ENCODE peak calls at places on chromosome 16, in seven cellular contexts. S is Caco-2, C is heart right ventricle, N is endothelial cell, Y is endodermal cell, M is neural progenitor cell, K is HFFc6. U is an unnamed sample.

GRCh38 chr16:64085291-64085690 is 1036.6 kb downstream of the CDH11 start:
- DNase-seq in Y (no peak), K (no peak), C (no peak), M (no peak), S (no peak), N (no peak), U (no peak)

GRCh38 chr16:66908116-66908515 is 10.6 kb downstream of the CDH16 start:
- DNase-seq in M (no peak), Y (no peak), S (no peak), C (no peak), K (no peak), N (no peak), U (no peak)

GRCh38 chr16:69073181-69073669 is 32.2 kb upstream of the HAS3 start:
- DNase-seq in Y (peak), N (no peak), C (no peak), M (no peak), K (peak), S (no peak), U (no peak)

GRCh38 chr16:75062135-75062943 is 54.2 kb downstream of the LDHD start:
- DNase-seq in Y (no peak), C (peak), K (no peak), M (no peak), N (no peak), S (no peak), U (no peak)

GRCh38 chr16:75004460-75004859 is 5.6 kb downstream of the ZNRF1 start:
- DNase-seq in Y (no peak), N (no peak), S (no peak), K (no peak), C (no peak), M (no peak), U (no peak)

GRCh38 chr16:17374668-17375255 is 96.0 kb downstream of the XYLT1 start:
- DNase-seq in Y (no peak), S (no peak), M (no peak), C (no peak), N (no peak), K (no peak), U (no peak)

GRCh38 chr16:27406729-27407128 is 4.8 kb downstream of the IL21R start:
- DNase-seq in M (no peak), S (no peak), N (no peak), C (no peak), K (no peak), Y (no peak), U (no peak)

GRCh38 chr16:48105976-48106375 is 49.8 kb downstream of the ABCC12 start:
- DNase-seq in C (no peak), N (no peak), K (no peak), M (no peak), S (no peak), Y (no peak), U (no peak)

GRCh38 chr16:19645557-19645981 is 72.5 kb downstream of the KNOP1 start:
- DNase-seq in Y (no peak), M (no peak), C (peak), K (no peak), S (no peak), N (no peak), U (no peak)

GRCh38 chr16:11697319-11697718 is 29.1 kb downstream of the SNN start:
- DNase-seq in K (no peak), Y (no peak), M (no peak), N (no peak), S (no peak), C (no peak), U (no peak)

GRCh38 chr16:47523342-47524006 is 62.3 kb downstream of the PHKB start:
- DNase-seq in C (no peak), K (no peak), Y (no peak), S (peak), M (no peak), N (no peak), U (no peak)

GRCh38 chr16:67731071-67731810 is 12.1 kb upstream of the GFOD2 start:
- DNase-seq in S (no peak), Y (no peak), M (no peak), K (no peak), N (no peak), C (no peak), U (no peak)

GRCh38 chr16:22855231-22855630 is 41.3 kb downstream of the HS3ST2 start:
- DNase-seq in S (no peak), M (no peak), N (no peak), C (no peak), K (no peak), Y (no peak), U (no peak)

GRCh38 chr16:86991679-86992078 is 325.5 kb downstream of the C16orf95 start:
- DNase-seq in M (no peak), Y (no peak), K (peak), C (no peak), N (no peak), S (no peak), U (no peak)

GRCh38 chr16:46787909-46788308 is 39.8 kb upstream of the MYLK3 start:
- DNase-seq in K (no peak), M (no peak), S (no peak), Y (no peak), C (no peak), N (no peak), U (no peak)

GRCh38 chr16:74279266-74279665 is 17.3 kb upstream of the PSMD7 start:
- DNase-seq in K (no peak), M (no peak), C (no peak), Y (no peak), N (no peak), S (no peak), U (no peak)

GRCh38 chr16:88639231-88640038 is 1.1 kb downstream of the IL17C start:
- DNase-seq in N (no peak), M (peak), Y (peak), S (peak), C (no peak), K (no peak), U (peak)

GRCh38 chr16:81946206-81946605 is 65.1 kb downstream of the SDR42E1 start:
- DNase-seq in N (no peak), C (no peak), Y (no peak), S (no peak), K (peak), M (no peak), U (no peak)

GRCh38 chr16:79833559-79833958 is 233.0 kb upstream of the MAF start:
- DNase-seq in S (no peak), M (no peak), Y (no peak), C (no peak), N (no peak), K (no peak), U (no peak)

GRCh38 chr16:30554933-30555847 is 3.0 kb downstream of the ZNF764 start:
- DNase-seq in M (no peak), K (no peak), C (no peak), S (no peak), N (no peak), Y (no peak), U (no peak)

GRCh38 chr16:73066927-73067670 is 19.2 kb upstream of the ZFHX3 start:
- DNase-seq in Y (peak), C (no peak), M (peak), S (no peak), N (no peak), K (no peak), U (no peak)

GRCh38 chr16:50326835-50327465 is 41.8 kb downstream of the BRD7 start:
- DNase-seq in K (no peak), N (no peak), Y (peak), S (peak), M (peak), C (no peak), U (no peak)

DNA sequence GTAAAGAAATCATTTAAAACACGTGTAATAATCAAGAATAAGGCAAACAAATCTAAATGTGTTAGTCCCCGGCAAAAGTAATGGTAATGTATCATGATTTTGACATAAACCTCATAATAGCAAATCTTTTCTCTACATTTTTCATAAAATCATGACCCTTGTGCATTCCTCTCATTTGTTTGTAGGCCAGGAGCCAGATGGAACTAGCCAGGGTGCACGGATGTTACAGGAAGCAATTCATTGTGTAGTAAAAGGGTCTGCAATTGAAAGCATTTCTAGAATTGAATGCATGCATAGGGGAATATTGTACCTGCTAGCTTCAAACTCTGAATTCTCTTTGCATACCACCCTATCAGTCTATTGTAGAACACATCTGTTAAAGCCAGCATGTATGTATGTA is 66.6 kb downstream of the CNTNAP4 start:
- DNase-seq in Y (no peak), C (no peak), N (no peak), M (no peak), S (no peak), K (no peak), U (no peak)
- TF ChIP-seq CTCF in Y (no peak), C (no peak), N (no peak), M (no peak), S (no peak), K (no peak), U (no peak)

GRCh38 chr16:57863434-57864160 is 61.3 kb upstream of the KIFC3 start:
- DNase-seq in K (peak), Y (peak), M (peak), N (peak), S (peak), C (peak), U (no peak)
- TF ChIP-seq CTCF in K (peak), Y (peak), M (peak), N (no peak), S (peak), C (peak), U (peak)

GRCh38 chr16:839643-840408 is 39.3 kb upstream of the GNG13 start:
- DNase-seq in K (no peak), N (no peak), S (no peak), M (no peak), Y (no peak), C (no peak), U (no peak)
- TF ChIP-seq CTCF in K (no peak), N (no peak), S (no peak), M (no peak), Y (no peak), C (no peak), U (no peak)

GRCh38 chr16:9297437-9298113 is 206.1 kb downstream of the HAPSTR1 start:
- DNase-seq in Y (peak), S (peak), K (no peak), M (peak), N (peak), C (peak), U (no peak)
- TF ChIP-seq CTCF in Y (peak), S (peak), K (peak), M (peak), N (peak), C (peak), U (peak)

GRCh38 chr16:59368586-59368985 is 634.5 kb upstream of the GOT2 start:
- DNase-seq in S (no peak), K (no peak), M (no peak), N (no peak), C (no peak), Y (no peak), U (no peak)

GRCh38 chr16:59373632-59374031 is 639.5 kb upstream of the GOT2 start:
- DNase-seq in Y (no peak), C (no peak), S (no peak), M (no peak), N (no peak), K (no peak), U (no peak)

GRCh38 chr16:59370717-59371116 is 636.6 kb upstream of the GOT2 start:
- DNase-seq in C (no peak), K (no peak), M (no peak), Y (no peak), S (no peak), N (no peak), U (no peak)

GRCh38 chr16:59369523-59369922 is 635.4 kb upstream of the GOT2 start:
- DNase-seq in M (peak), C (no peak), K (no peak), S (no peak), N (no peak), Y (no peak), U (no peak)
- TF ChIP-seq CTCF in M (no peak), C (no peak), K (no peak), S (no peak), N (no peak), Y (no peak), U (no peak)

DNA sequence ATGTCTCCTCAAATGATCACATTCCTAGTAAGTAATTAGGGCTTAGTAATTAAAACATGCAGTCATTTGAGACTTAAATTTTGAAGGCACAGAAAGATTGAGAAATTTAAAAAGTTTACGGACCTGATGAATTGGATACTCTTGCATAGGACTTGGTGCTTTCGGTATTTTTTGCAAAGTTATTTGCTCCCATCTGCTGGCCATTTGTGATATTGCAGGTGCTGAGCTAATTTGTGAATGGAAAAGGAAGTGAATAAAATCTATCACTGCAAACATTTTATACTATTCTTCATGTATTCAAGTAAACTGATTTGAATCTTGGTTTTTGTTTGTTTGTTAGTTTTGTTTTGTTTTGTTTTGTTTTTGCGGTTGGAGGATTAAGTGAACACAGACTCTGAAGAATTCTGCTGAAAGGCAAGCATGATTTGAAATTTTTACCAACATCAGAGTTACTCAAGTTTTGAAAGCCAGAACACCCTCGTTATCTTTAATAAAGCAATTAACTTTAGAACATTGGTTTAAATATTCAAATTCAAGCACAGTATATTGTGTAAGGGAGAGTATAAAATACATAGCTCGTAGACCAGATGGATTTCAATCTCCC is 689.5 kb upstream of the RBFOX1 start:
- DNase-seq in N (peak), Y (peak), K (peak), M (peak), C (peak), S (peak), U (peak)
- TF ChIP-seq CTCF in N (peak), Y (peak), K (peak), M (peak), C (peak), S (peak), U (peak)

DNA sequence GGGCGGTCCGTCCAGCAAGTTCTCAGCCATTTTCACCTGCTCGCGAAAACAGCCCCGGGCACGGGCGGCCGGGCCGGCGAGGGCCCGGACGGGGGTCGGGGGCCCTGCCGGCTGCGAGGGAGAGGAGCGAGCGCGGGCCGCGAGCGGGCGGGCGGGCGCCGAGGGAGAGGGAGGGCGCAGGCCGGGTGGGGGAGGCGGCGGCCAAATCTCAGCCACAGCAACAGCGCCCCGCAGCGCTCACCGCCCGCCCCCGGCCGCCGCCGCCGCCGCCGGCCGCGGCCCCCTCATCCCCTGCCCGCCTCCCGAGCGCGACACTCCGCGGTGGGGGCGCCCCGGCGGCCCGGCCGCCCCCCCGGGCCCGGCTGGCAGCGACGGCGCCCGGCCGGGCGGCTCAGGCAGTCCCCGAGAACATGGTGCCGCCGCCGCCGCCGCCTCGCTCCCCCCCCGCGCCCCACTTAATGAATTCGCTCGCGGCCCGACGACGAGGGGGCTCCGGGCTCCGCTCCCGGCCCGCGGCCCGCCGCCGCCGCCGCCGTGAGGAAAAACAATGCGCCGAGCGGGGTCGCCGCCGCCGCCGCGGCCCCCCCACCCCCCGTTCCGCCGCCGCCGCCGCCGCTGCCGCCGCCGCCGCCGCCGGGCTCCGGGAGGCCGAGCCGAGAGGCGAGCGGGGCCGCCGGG is 487 bp downstream of the CREBBP start:
- DNase-seq in S (peak), C (peak), K (peak), Y (peak), M (peak), N (peak), U (peak)
- TF ChIP-seq CTCF in S (no peak), C (peak), K (no peak), Y (no peak), M (no peak), N (no peak), U (peak)

GRCh38 chr16:4616047-4616811 is 1.5 kb upstream of the UBALD1 start:
- DNase-seq in C (peak), K (peak), N (peak), S (peak), M (peak), Y (peak), U (peak)
- TF ChIP-seq CTCF in C (peak), K (peak), N (peak), S (peak), M (peak), Y (peak), U (peak)

GRCh38 chr16:56542039-56542438 is 22.2 kb upstream of the BBS2 start:
- DNase-seq in K (no peak), S (no peak), M (no peak), C (no peak), Y (no peak), N (no peak), U (no peak)
- TF ChIP-seq CTCF in K (no peak), S (no peak), M (no peak), C (no peak), Y (no peak), N (no peak), U (no peak)

GRCh38 chr16:661184-661821 is 6.6 kb upstream of the RHOT2 start:
- DNase-seq in N (no peak), Y (no peak), C (no peak), M (no peak), S (no peak), K (no peak), U (no peak)
- TF ChIP-seq CTCF in N (peak), Y (no peak), C (no peak), M (no peak), S (no peak), K (peak), U (no peak)